ENCODE peak calls at places on chromosomes 5 and 9, in seven cellular contexts. O, A, E, X, M, Z and Q are unnamed samples. For H3K79me2, the result is how much of the 10 kb centered on the place peaks cover.

GRCh38 chr9:123131258-123131657 is 97.8 kb downstream of the GPR21 start:
- DNase-seq in O (no peak), A (peak), Z (no peak), M (no peak), X (no peak), E (peak), Q (no peak)

GRCh38 chr5:153755913-153756500 is 265.5 kb downstream of the GRIA1 start:
- DNase-seq in A (no peak), X (no peak), M (no peak), E (no peak), O (no peak), Z (no peak), Q (no peak)

GRCh38 chr5:82911902-82912301 is 165.3 kb downstream of the TMEM167A start:
- DNase-seq in E (no peak), X (no peak), A (no peak), O (no peak), M (no peak), Z (no peak), Q (peak)

GRCh38 chr5:35852084-35852734 is 4.5 kb upstream of the IL7R start:
- DNase-seq in E (no peak), M (peak), O (no peak), X (no peak), Z (peak), A (no peak), Q (peak)

GRCh38 chr9:83285836-83286235 is 222.9 kb upstream of the RASEF start:
- DNase-seq in A (no peak), E (no peak), Z (no peak), M (no peak), O (no peak), X (no peak), Q (no peak)

GRCh38 chr9:131747352-131747751 is 7.5 kb upstream of the RAPGEF1 start:
- DNase-seq in M (no peak), A (peak), X (no peak), O (peak), E (peak), Z (peak), Q (peak)

GRCh38 chr5:74616236-74617146 is 24.0 kb downstream of the ENC1 start:
- DNase-seq in O (peak), E (no peak), M (no peak), X (no peak), Z (no peak), A (no peak), Q (no peak)

GRCh38 chr5:153551537-153552079 is 61.1 kb downstream of the GRIA1 start:
- DNase-seq in E (peak), O (peak), X (peak), M (peak), A (peak), Z (peak), Q (no peak)

GRCh38 chr5:145852990-145853389 is 17.8 kb upstream of the PRELID2 start:
- DNase-seq in X (no peak), M (no peak), Z (no peak), A (no peak), O (no peak), E (no peak), Q (no peak)

GRCh38 chr5:145846087-145846486 is 10.9 kb upstream of the PRELID2 start:
- DNase-seq in X (no peak), M (no peak), A (no peak), Z (no peak), O (no peak), E (no peak), Q (no peak)

GRCh38 chr5:145847499-145848497 is 12.7 kb upstream of the PRELID2 start:
- DNase-seq in M (no peak), Z (no peak), A (no peak), X (peak), O (no peak), E (peak), Q (no peak)

GRCh38 chr5:145853952-145854351 is 18.8 kb upstream of the PRELID2 start:
- DNase-seq in A (no peak), O (no peak), X (no peak), M (no peak), Z (no peak), E (no peak), Q (no peak)

DNA sequence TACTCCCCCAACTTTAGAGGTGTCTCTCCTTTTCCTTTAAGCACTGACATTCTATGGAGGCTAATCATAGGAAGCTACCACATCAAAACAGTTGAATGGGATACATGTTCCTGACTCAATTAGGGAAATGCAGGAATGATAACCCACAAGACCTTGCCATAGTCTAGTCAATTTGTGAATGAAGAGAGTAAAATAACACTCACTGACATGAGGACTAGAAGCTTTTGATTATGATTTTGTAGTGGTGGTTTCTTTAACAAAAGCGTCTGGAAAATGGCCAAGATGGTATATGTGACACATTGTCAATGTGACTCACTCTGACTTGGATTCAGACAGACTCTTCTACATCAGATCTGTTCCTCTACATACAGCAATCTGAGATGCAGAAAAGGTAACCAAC is 13.7 kb upstream of the PRELID2 start:
- DNase-seq in E (peak), X (peak), O (no peak), M (no peak), Z (no peak), A (no peak), Q (no peak)
- H3K79me2 ChIP-seq in E (under half), X (under half), O (under half), M (under half), Z (under half), A (under half), Q (under half)

DNA sequence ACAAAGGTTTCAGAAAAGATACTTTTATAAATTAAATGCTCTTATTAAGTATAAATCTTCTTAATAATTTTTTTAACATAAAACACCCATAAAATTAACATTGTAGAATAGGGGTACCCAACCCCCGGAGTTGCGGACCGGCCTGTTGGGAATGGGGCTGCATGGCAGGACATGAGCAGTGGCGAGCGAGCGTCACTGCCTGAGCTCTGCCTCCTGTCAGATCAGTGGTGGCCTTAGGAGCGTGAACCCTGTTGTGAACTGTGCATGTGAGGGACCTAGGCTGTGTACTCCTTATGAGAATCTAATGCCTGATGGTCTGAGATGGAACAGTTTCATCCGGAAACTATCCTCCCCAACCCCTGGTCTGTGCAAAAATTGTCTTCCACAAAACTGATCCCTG is 35.3 kb downstream of the CLINT1 start:
- DNase-seq in E (no peak), O (no peak), M (peak), X (no peak), A (no peak), Z (no peak), Q (no peak)
- H3K79me2 ChIP-seq in E (half or more), O (half or more), M (under half), X (half or more), A (under half), Z (half or more), Q (half or more)

DNA sequence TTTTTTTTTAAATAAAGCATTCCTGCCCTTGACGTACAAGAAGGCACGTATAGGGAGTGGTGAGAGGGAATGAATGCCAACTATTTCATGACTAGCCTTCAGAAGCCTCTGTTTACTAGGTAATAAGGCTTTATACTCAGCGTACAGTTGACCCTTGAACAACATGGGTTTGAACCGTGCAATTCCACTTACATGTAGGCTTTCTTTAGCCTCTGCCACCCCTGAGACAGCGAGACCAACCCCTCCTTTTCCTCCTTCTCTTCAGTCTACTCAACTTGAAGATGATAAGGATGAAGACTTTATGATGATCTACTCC is 22.5 kb downstream of the CDC42SE2 start:
- DNase-seq in E (no peak), O (no peak), M (no peak), Z (no peak), A (no peak), X (no peak), Q (no peak)
- H3K79me2 ChIP-seq in E (half or more), O (half or more), M (under half), Z (half or more), A (under half), X (half or more), Q (half or more)

GRCh38 chr9:134712922-134713321 is 71.3 kb downstream of the COL5A1 start:
- DNase-seq in M (no peak), E (no peak), A (no peak), Z (no peak), O (no peak), X (no peak), Q (no peak)

GRCh38 chr9:134710912-134711311 is 69.3 kb downstream of the COL5A1 start:
- DNase-seq in M (no peak), A (no peak), E (no peak), Z (no peak), X (no peak), O (no peak), Q (no peak)

GRCh38 chr9:134709512-134710270 is 68.1 kb downstream of the COL5A1 start:
- DNase-seq in M (no peak), E (peak), O (peak), A (peak), X (no peak), Z (peak), Q (no peak)

GRCh38 chr9:134710271-134710540 is 68.6 kb downstream of the COL5A1 start:
- DNase-seq in Z (no peak), E (no peak), X (no peak), M (no peak), O (no peak), A (no peak), Q (no peak)

DNA sequence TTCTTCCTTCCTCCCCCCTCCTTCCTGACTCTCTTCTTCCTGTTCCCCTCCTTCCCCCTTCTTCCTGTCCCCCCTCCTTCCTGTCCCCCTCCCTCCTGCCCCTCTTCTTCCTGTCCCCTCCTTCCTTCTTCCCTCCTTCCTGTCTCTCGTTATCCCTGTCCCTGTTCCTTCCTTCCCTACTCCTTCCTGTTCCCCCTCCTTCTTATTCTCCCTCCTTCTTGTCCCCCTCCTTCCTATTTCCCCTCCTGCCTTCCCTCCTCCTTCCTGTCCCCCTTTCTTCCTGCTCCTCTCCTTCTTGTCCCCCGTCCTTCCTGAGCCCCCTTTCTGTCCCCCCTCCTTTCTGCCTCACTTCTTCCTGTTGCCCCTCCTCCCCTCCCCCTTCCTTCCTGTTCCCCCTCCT is 70.6 kb downstream of the COL5A1 start:
- DNase-seq in X (no peak), O (no peak), A (no peak), Z (no peak), M (no peak), E (no peak), Q (no peak)
- H3K79me2 ChIP-seq in X (under half), O (half or more), A (under half), Z (half or more), M (under half), E (half or more), Q (under half)

GRCh38 chr9:110069326-110070248 is 138.4 kb downstream of the C9orf152 start:
- DNase-seq in E (peak), Z (no peak), M (no peak), O (no peak), A (no peak), X (no peak), Q (no peak)
- H3K79me2 ChIP-seq in E (half or more), Z (half or more), M (under half), O (under half), A (under half), X (half or more), Q (half or more)

GRCh38 chr5:173012882-173013281 is 29.3 kb downstream of the ATP6V0E1 start:
- DNase-seq in X (no peak), A (no peak), O (no peak), E (no peak), M (no peak), Z (no peak), Q (no peak)

GRCh38 chr5:173010547-173011464 is 27.2 kb downstream of the ATP6V0E1 start:
- DNase-seq in O (peak), M (peak), A (peak), Z (no peak), X (no peak), E (no peak), Q (no peak)

GRCh38 chr5:173011602-173012001 is 28.0 kb downstream of the ATP6V0E1 start:
- DNase-seq in A (no peak), M (no peak), O (no peak), X (no peak), E (no peak), Z (no peak), Q (no peak)

GRCh38 chr5:173004447-173004846 is 20.9 kb downstream of the ATP6V0E1 start:
- DNase-seq in A (no peak), X (no peak), E (no peak), M (no peak), Z (no peak), O (no peak), Q (no peak)

DNA sequence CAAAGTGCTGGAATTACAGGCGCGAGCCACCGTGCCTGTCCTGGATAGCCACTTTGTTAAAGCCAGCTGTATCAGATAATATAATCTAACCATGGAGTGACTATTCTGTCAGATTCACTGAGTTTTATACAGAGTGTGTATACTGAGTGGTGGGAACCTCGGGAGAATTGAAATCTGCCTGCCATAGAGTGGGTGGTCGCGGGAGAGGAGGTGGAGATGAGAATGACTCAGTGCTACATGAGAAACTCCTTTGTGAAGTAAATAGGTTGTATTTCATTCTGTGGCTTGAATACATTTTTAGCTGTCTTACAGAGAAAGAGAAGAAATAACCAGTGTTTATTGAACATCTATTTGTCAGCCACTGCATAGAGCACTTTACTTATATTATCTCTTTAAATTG is 26.4 kb downstream of the ATP6V0E1 start:
- DNase-seq in O (no peak), E (peak), X (no peak), A (no peak), Z (no peak), M (no peak), Q (no peak)
- H3K79me2 ChIP-seq in O (half or more), E (half or more), X (half or more), A (under half), Z (half or more), M (under half), Q (half or more)

DNA sequence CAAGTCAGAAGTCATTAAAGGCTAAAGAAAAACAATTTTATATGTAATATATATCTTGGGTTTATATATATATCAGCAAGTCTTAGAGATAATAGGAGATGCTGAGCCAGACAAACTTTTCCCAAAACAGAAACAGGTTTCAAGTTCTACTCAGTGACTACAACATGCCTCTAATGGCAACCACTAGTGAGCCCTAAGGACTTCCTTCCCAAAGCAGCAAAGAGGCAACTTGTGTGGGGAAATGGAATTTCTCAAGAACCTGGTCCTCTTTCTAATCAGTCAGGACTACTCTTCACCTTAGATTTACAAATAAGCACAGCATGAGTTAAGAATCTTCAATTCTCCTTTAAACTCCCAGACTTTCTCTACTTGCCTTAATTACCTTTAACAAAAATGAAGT is 17.6 kb downstream of the RNF38 start:
- DNase-seq in M (no peak), X (no peak), A (peak), O (no peak), Z (no peak), E (no peak), Q (no peak)
- H3K79me2 ChIP-seq in M (under half), X (half or more), A (under half), O (half or more), Z (half or more), E (half or more), Q (half or more)

DNA sequence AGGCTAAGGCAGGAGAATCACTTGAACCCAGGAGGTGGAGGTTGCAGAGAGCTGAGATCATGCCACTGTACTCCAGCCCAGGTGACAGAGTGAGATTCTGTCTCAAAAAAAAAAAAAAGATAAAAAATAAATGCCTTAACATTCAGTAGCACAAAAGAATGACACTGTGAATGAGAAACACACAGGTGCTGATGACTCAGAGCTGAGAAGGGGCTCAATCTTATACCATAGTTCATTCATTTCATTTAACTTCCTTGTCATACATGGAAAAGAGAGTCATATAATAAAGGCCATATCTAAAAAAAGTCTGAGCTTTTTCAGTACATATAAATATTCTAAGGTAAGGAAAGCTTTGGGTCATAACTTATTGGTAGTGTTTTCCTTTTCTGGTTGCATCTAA is 40.6 kb downstream of the WWC1 start:
- DNase-seq in Z (no peak), E (no peak), O (no peak), X (no peak), M (no peak), A (no peak), Q (no peak)
- H3K79me2 ChIP-seq in Z (under half), E (under half), O (half or more), X (half or more), M (under half), A (under half), Q (under half)

GRCh38 chr9:693460-694390 is 147.8 kb upstream of the DMRT1 start:
- DNase-seq in A (no peak), Z (no peak), M (no peak), X (no peak), O (peak), E (peak), Q (no peak)

GRCh38 chr9:695252-695651 is 146.2 kb upstream of the DMRT1 start:
- DNase-seq in A (no peak), X (no peak), O (no peak), Z (no peak), E (no peak), M (no peak), Q (no peak)

GRCh38 chr9:696332-697090 is 145.0 kb upstream of the DMRT1 start:
- DNase-seq in E (peak), A (peak), X (no peak), O (peak), Z (no peak), M (no peak), Q (no peak)

GRCh38 chr9:692636-693459 is 148.6 kb upstream of the DMRT1 start:
- DNase-seq in Z (no peak), O (no peak), X (no peak), E (no peak), M (no peak), A (peak), Q (no peak)

GRCh38 chr9:694499-695154 is 146.9 kb upstream of the DMRT1 start:
- DNase-seq in M (no peak), E (peak), X (no peak), A (no peak), Z (no peak), O (peak), Q (no peak)
- H3K79me2 ChIP-seq in M (under half), E (under half), X (under half), A (under half), Z (under half), O (under half), Q (under half)